ENCODE peak calls at places on chromosomes 2 and 18, in seven cellular contexts. C is retinal pigment epithelial cell; U is GM13976; N is activated naive CD4-positive, alpha-beta T cell; M is activated CD4-positive, alpha-beta T cell treated with anti-CD3 and anti-CD28 coated beads for 1 hour; X is HFF-Myc; K is B cell. L is an unnamed sample.
A peak's percentile ranks its signal among the peaks of the same experiment; 100 is the strongest.

GRCh38 chr18:13245481-13246000 is 27.0 kb downstream of the LDLRAD4 start:
- DNase-seq in C (no peak), U (no peak), N (no peak), M (no peak), X (no peak), K (no peak), L (peak; percentile 9)

GRCh38 chr2:65436825-65437221 is 4.4 kb upstream of the SPRED2 start:
- DNase-seq in C (no peak), U (peak; percentile 83), N (no peak), M (no peak), X (no peak), K (no peak), L (peak; percentile 30)

GRCh38 chr2:240913810-240914644 is 7.9 kb downstream of the CROCC2 start:
- DNase-seq in C (no peak), U (peak; percentile 87), N (peak; percentile 45), M (peak; percentile 43), X (no peak), K (no peak), L (peak; percentile 24)

GRCh38 chr2:30272761-30273573 is 41.6 kb downstream of the LBH start:
- DNase-seq in C (peak; percentile 95), U (no peak), N (no peak), M (no peak), X (peak; percentile 16), K (no peak), L (no peak)

GRCh38 chr2:23249348-23249747 is 135.6 kb upstream of the KLHL29 start:
- DNase-seq in C (no peak), U (no peak), N (no peak), M (no peak), X (no peak), K (no peak), L (no peak)

GRCh38 chr2:17648571-17648970 is 105.0 kb downstream of the SMC6 start:
- DNase-seq in C (no peak), U (no peak), N (no peak), M (no peak), X (no peak), K (no peak), L (no peak)

GRCh38 chr2:11532434-11533055 is 1.3 kb upstream of the GREB1 start:
- DNase-seq in C (no peak), U (no peak), N (no peak), M (no peak), X (no peak), K (no peak), L (peak; percentile 5)

GRCh38 chr18:43587538-43588153 is 310.4 kb upstream of the SYT4 start:
- DNase-seq in C (no peak), U (peak; percentile 50), N (no peak), M (no peak), X (no peak), K (no peak), L (peak; percentile 53)

GRCh38 chr2:235618039-235618438 is 124.2 kb downstream of the AGAP1 start:
- DNase-seq in C (no peak), U (no peak), N (no peak), M (no peak), X (no peak), K (no peak), L (no peak)

GRCh38 chr2:15969214-15969613 is 28.9 kb downstream of the MYCN start:
- DNase-seq in C (no peak), U (no peak), N (no peak), M (no peak), X (no peak), K (no peak), L (no peak)